ENCODE peak calls at places on chromosomes 2 and 18, in five cellular contexts. One of them, this sample, is unnamed. For H3K4me1, the result is how much of the 10 kb centered on the place peaks cover.

GRCh38 chr2:239965318-239965717 is 59.8 kb downstream of the NDUFA10 start:
- DNase-seq in OCI-LY7: no peak
- DNase-seq in ovary: peak
- DNase-seq in neural progenitor cell: no peak
- DNase-seq in lower lobe of right lung: no peak
- DNase-seq in this sample: no peak

GRCh38 chr2:134173338-134174016 is 80.4 kb upstream of the MGAT5 start:
- DNase-seq in ovary: no peak
- DNase-seq in lower lobe of right lung: no peak
- DNase-seq in neural progenitor cell: no peak
- DNase-seq in OCI-LY7: no peak
- DNase-seq in this sample: no peak

GRCh38 chr2:112870851-112871830 is 34.6 kb upstream of the IL1B start:
- DNase-seq in ovary: no peak
- DNase-seq in neural progenitor cell: no peak
- DNase-seq in OCI-LY7: no peak
- DNase-seq in lower lobe of right lung: no peak
- DNase-seq in this sample: no peak

GRCh38 chr2:96245609-96246390 is 20.0 kb downstream of the TMEM127 start:
- DNase-seq in lower lobe of right lung: peak
- DNase-seq in OCI-LY7: peak
- DNase-seq in neural progenitor cell: no peak
- DNase-seq in ovary: no peak
- DNase-seq in this sample: peak

GRCh38 chr2:242011991-242012764 is 142.6 kb downstream of the RTP5 start:
- DNase-seq in ovary: peak
- DNase-seq in lower lobe of right lung: no peak
- DNase-seq in OCI-LY7: no peak
- DNase-seq in neural progenitor cell: no peak
- DNase-seq in this sample: peak

GRCh38 chr18:9275890-9276289 is 58.7 kb upstream of the TWSG1 start:
- DNase-seq in neural progenitor cell: no peak
- DNase-seq in ovary: no peak
- DNase-seq in OCI-LY7: no peak
- DNase-seq in lower lobe of right lung: no peak
- DNase-seq in this sample: no peak

GRCh38 chr2:27992787-27993747 is 102.5 kb downstream of the BABAM2 start:
- DNase-seq in lower lobe of right lung: no peak
- DNase-seq in OCI-LY7: no peak
- DNase-seq in neural progenitor cell: peak
- DNase-seq in ovary: no peak
- DNase-seq in this sample: no peak

GRCh38 chr2:229407170-229407569 is 136.1 kb upstream of the PID1 start:
- DNase-seq in ovary: peak
- DNase-seq in OCI-LY7: no peak
- DNase-seq in lower lobe of right lung: peak
- DNase-seq in neural progenitor cell: peak
- DNase-seq in this sample: peak

GRCh38 chr2:85057236-85057635 is 76.0 kb upstream of the TCF7L1 start:
- DNase-seq in lower lobe of right lung: no peak
- DNase-seq in OCI-LY7: no peak
- DNase-seq in neural progenitor cell: no peak
- DNase-seq in ovary: no peak
- DNase-seq in this sample: no peak

GRCh38 chr2:236981710-236982485 is 103.8 kb upstream of the COPS8 start:
- DNase-seq in neural progenitor cell: no peak
- DNase-seq in ovary: no peak
- DNase-seq in lower lobe of right lung: no peak
- DNase-seq in OCI-LY7: no peak
- DNase-seq in this sample: no peak

GRCh38 chr2:96816836-96817702 is 1.0 kb downstream of the CNNM3 start:
- DNase-seq in lower lobe of right lung: no peak
- DNase-seq in neural progenitor cell: peak
- DNase-seq in OCI-LY7: no peak
- DNase-seq in ovary: no peak
- DNase-seq in this sample: no peak

GRCh38 chr2:172109670-172110421 is 7.1 kb upstream of the DLX2 start:
- DNase-seq in neural progenitor cell: peak
- DNase-seq in lower lobe of right lung: no peak
- DNase-seq in ovary: no peak
- DNase-seq in OCI-LY7: no peak
- DNase-seq in this sample: no peak

GRCh38 chr2:25168256-25169072 is at the start of gene POMC:
- DNase-seq in ovary: peak
- DNase-seq in lower lobe of right lung: peak
- DNase-seq in neural progenitor cell: peak
- DNase-seq in OCI-LY7: no peak
- DNase-seq in this sample: peak

GRCh38 chr2:19949071-19949470 is 40.8 kb downstream of the WDR35 start:
- DNase-seq in OCI-LY7: no peak
- DNase-seq in ovary: no peak
- DNase-seq in neural progenitor cell: no peak
- DNase-seq in lower lobe of right lung: no peak
- DNase-seq in this sample: no peak

GRCh38 chr18:48994044-48994651 is 43.4 kb upstream of the SMAD7 start:
- DNase-seq in neural progenitor cell: no peak
- DNase-seq in OCI-LY7: no peak
- DNase-seq in lower lobe of right lung: peak
- DNase-seq in ovary: no peak
- DNase-seq in this sample: no peak

GRCh38 chr18:31065036-31065773 is 22.7 kb upstream of the DSC3 start:
- DNase-seq in lower lobe of right lung: no peak
- DNase-seq in neural progenitor cell: peak
- DNase-seq in OCI-LY7: no peak
- DNase-seq in ovary: no peak
- DNase-seq in this sample: no peak

GRCh38 chr2:47253440-47253839 is 98.3 kb upstream of the STPG4 start:
- DNase-seq in ovary: no peak
- DNase-seq in neural progenitor cell: no peak
- DNase-seq in OCI-LY7: no peak
- DNase-seq in lower lobe of right lung: no peak
- DNase-seq in this sample: no peak

GRCh38 chr2:159713691-159714585 is 1.6 kb downstream of the MARCHF7 start:
- DNase-seq in lower lobe of right lung: no peak
- DNase-seq in OCI-LY7: peak
- DNase-seq in ovary: no peak
- DNase-seq in neural progenitor cell: no peak
- DNase-seq in this sample: no peak

GRCh38 chr2:42602218-42602936 is 33.9 kb downstream of the MTA3 start:
- DNase-seq in neural progenitor cell: no peak
- DNase-seq in ovary: no peak
- DNase-seq in lower lobe of right lung: no peak
- DNase-seq in OCI-LY7: no peak
- DNase-seq in this sample: no peak

GRCh38 chr18:45672637-45673036 is 51.3 kb upstream of the SLC14A1 start:
- DNase-seq in ovary: no peak
- DNase-seq in lower lobe of right lung: no peak
- DNase-seq in OCI-LY7: no peak
- DNase-seq in neural progenitor cell: no peak
- DNase-seq in this sample: no peak

GRCh38 chr2:61425605-61426155 is 45.2 kb downstream of the USP34 start:
- DNase-seq in ovary: no peak
- DNase-seq in OCI-LY7: no peak
- DNase-seq in lower lobe of right lung: no peak
- DNase-seq in neural progenitor cell: no peak
- DNase-seq in this sample: no peak

GRCh38 chr2:220104871-220105351 is 477.5 kb downstream of the SLC4A3 start:
- DNase-seq in neural progenitor cell: peak
- DNase-seq in ovary: peak
- DNase-seq in lower lobe of right lung: no peak
- DNase-seq in OCI-LY7: no peak
- DNase-seq in this sample: peak

GRCh38 chr2:25159947-25160346 is 8.4 kb downstream of the POMC start:
- DNase-seq in neural progenitor cell: peak
- DNase-seq in ovary: no peak
- DNase-seq in OCI-LY7: no peak
- DNase-seq in lower lobe of right lung: peak
- DNase-seq in this sample: peak

GRCh38 chr18:37432796-37433195 is 132.8 kb downstream of the CELF4 start:
- DNase-seq in ovary: no peak
- DNase-seq in neural progenitor cell: no peak
- DNase-seq in OCI-LY7: no peak
- DNase-seq in lower lobe of right lung: no peak
- DNase-seq in this sample: no peak

GRCh38 chr2:167181134-167181533 is 292.9 kb downstream of the XIRP2 start:
- DNase-seq in ovary: no peak
- DNase-seq in lower lobe of right lung: no peak
- DNase-seq in neural progenitor cell: no peak
- DNase-seq in OCI-LY7: no peak
- DNase-seq in this sample: no peak

GRCh38 chr2:199303814-199304213 is 153.9 kb downstream of the SATB2 start:
- DNase-seq in ovary: no peak
- DNase-seq in neural progenitor cell: no peak
- DNase-seq in lower lobe of right lung: no peak
- DNase-seq in OCI-LY7: no peak
- DNase-seq in this sample: peak

GRCh38 chr2:218896501-218897393 is 16.1 kb downstream of the WNT10A start:
- DNase-seq in ovary: no peak
- DNase-seq in OCI-LY7: peak
- DNase-seq in lower lobe of right lung: no peak
- DNase-seq in neural progenitor cell: peak
- DNase-seq in this sample: no peak
- H3K4me1 ChIP-seq in ovary: under half
- H3K4me1 ChIP-seq in OCI-LY7: half or more
- H3K4me1 ChIP-seq in lower lobe of right lung: under half
- H3K4me1 ChIP-seq in neural progenitor cell: under half
- H3K4me1 ChIP-seq in this sample: under half

GRCh38 chr18:11986061-11986460 is 4.8 kb downstream of the IMPA2 start:
- DNase-seq in neural progenitor cell: no peak
- DNase-seq in ovary: peak
- DNase-seq in OCI-LY7: no peak
- DNase-seq in lower lobe of right lung: no peak
- DNase-seq in this sample: peak

GRCh38 chr18:11984091-11984490 is 2.8 kb downstream of the IMPA2 start:
- DNase-seq in ovary: no peak
- DNase-seq in OCI-LY7: no peak
- DNase-seq in neural progenitor cell: no peak
- DNase-seq in lower lobe of right lung: no peak
- DNase-seq in this sample: no peak

GRCh38 chr18:11987527-11987926 is 6.2 kb downstream of the IMPA2 start:
- DNase-seq in ovary: peak
- DNase-seq in neural progenitor cell: no peak
- DNase-seq in OCI-LY7: no peak
- DNase-seq in lower lobe of right lung: no peak
- DNase-seq in this sample: peak

GRCh38 chr18:11983592-11983991 is 2.3 kb downstream of the IMPA2 start:
- DNase-seq in lower lobe of right lung: no peak
- DNase-seq in OCI-LY7: no peak
- DNase-seq in neural progenitor cell: peak
- DNase-seq in ovary: no peak
- DNase-seq in this sample: peak

GRCh38 chr18:11985532-11985931 is 4.2 kb downstream of the IMPA2 start:
- DNase-seq in ovary: peak
- DNase-seq in lower lobe of right lung: no peak
- DNase-seq in OCI-LY7: no peak
- DNase-seq in neural progenitor cell: no peak
- DNase-seq in this sample: peak
- H3K4me1 ChIP-seq in ovary: under half
- H3K4me1 ChIP-seq in lower lobe of right lung: under half
- H3K4me1 ChIP-seq in OCI-LY7: under half
- H3K4me1 ChIP-seq in neural progenitor cell: under half
- H3K4me1 ChIP-seq in this sample: under half

DNA sequence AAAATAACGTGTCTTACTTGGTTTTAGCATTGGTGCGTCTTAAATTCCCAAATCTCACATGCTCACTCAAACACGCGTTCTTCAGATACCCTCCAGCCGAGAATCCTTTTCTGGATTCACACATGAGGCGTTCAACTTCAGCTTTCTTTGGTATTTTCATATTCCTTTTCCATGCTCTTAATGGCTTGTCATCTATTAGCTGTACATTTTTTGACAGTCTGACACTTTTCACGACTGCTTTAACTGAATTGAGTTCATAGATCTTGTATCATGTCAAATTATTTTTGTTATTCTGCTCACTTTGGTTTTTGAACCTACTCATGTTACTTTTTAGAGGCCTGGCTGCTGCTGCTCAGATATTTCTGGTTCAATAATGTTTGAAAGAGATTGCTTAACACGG is 59.0 kb downstream of the INPP5D start:
- DNase-seq in lower lobe of right lung: no peak
- DNase-seq in ovary: no peak
- DNase-seq in OCI-LY7: no peak
- DNase-seq in neural progenitor cell: no peak
- DNase-seq in this sample: no peak
- H3K4me1 ChIP-seq in lower lobe of right lung: under half
- H3K4me1 ChIP-seq in ovary: under half
- H3K4me1 ChIP-seq in OCI-LY7: under half
- H3K4me1 ChIP-seq in neural progenitor cell: under half
- H3K4me1 ChIP-seq in this sample: under half

DNA sequence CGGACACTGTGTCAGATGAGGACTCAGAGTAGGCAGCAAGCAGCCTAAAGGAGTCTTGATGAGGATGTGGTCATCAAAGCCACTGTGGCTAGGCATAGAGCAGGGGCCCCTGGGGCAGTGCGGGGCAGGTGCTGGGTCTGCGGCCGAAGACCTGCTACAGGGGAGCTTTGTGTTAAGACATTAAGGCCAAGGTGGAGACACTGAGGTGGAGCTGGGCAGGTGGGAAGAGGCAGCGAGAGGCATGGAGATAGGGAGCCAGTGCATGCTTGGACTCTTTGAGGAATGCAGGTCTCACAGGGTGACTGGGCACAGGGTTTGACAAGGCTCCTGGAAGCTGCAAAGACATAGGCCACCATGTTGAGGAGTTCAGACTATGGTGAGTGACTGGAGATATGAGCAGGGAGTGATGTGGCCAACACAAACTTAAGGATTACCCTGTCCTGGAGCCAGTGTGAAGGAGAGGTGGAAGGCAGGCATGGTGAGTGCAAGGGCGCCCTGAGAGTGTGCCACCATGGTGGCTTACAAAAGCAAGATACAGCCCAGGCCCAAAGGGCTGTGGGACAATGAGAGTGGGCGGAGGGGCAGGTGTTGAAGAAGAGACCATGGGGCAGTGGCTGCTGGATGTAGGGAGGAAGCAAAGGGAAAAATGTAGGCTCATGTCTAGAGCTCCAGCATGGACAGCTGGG is 450.9 kb upstream of the HS6ST1 start:
- DNase-seq in lower lobe of right lung: no peak
- DNase-seq in ovary: peak
- DNase-seq in neural progenitor cell: no peak
- DNase-seq in OCI-LY7: no peak
- DNase-seq in this sample: peak
- H3K4me1 ChIP-seq in lower lobe of right lung: under half
- H3K4me1 ChIP-seq in ovary: under half
- H3K4me1 ChIP-seq in neural progenitor cell: under half
- H3K4me1 ChIP-seq in OCI-LY7: under half
- H3K4me1 ChIP-seq in this sample: under half

This sample was measured in aorta.